ENCODE peak calls at places on chromosomes 4 and X, in seven cellular contexts. One of them, this sample, is unnamed.

GRCh38 chr4:158667651-158668198 is 4.0 kb downstream of the C4orf46 start:
- DNase-seq in kidney: no peak
- DNase-seq in AG09309: no peak
- DNase-seq in left lung: no peak
- DNase-seq in cardiac muscle cell: peak
- DNase-seq in kidney epithelial cell: no peak
- DNase-seq in astrocyte of the spinal cord: no peak
- DNase-seq in this sample: peak

GRCh38 chr4:136900706-136901105 is 631.6 kb downstream of the PCDH18 start:
- DNase-seq in kidney: no peak
- DNase-seq in AG09309: no peak
- DNase-seq in left lung: no peak
- DNase-seq in cardiac muscle cell: no peak
- DNase-seq in kidney epithelial cell: no peak
- DNase-seq in astrocyte of the spinal cord: no peak
- DNase-seq in this sample: no peak

GRCh38 chrX:38175140-38175539 is 45.5 kb downstream of the SRPX start:
- DNase-seq in kidney: no peak
- DNase-seq in AG09309: no peak
- DNase-seq in left lung: no peak
- DNase-seq in cardiac muscle cell: peak
- DNase-seq in kidney epithelial cell: no peak
- DNase-seq in astrocyte of the spinal cord: peak
- DNase-seq in this sample: no peak

GRCh38 chrX:15916704-15917084 is 62.1 kb upstream of the AP1S2 start:
- DNase-seq in kidney: no peak
- DNase-seq in AG09309: no peak
- DNase-seq in left lung: no peak
- DNase-seq in cardiac muscle cell: no peak
- DNase-seq in kidney epithelial cell: no peak
- DNase-seq in astrocyte of the spinal cord: peak
- DNase-seq in this sample: no peak

GRCh38 chr4:74117024-74117534 is 18.1 kb upstream of the CXCL2 start:
- DNase-seq in kidney: no peak
- DNase-seq in AG09309: peak
- DNase-seq in left lung: peak
- DNase-seq in cardiac muscle cell: no peak
- DNase-seq in kidney epithelial cell: peak
- DNase-seq in astrocyte of the spinal cord: peak
- DNase-seq in this sample: peak

GRCh38 chr4:109434007-109434792 is 585 bp downstream of the SEC24B start:
- DNase-seq in kidney: peak
- DNase-seq in AG09309: no peak
- DNase-seq in left lung: peak
- DNase-seq in cardiac muscle cell: peak
- DNase-seq in kidney epithelial cell: no peak
- DNase-seq in astrocyte of the spinal cord: peak
- DNase-seq in this sample: no peak

GRCh38 chr4:86019906-86020305 is 339.9 kb downstream of the MAPK10 start:
- DNase-seq in kidney: no peak
- DNase-seq in AG09309: no peak
- DNase-seq in left lung: no peak
- DNase-seq in cardiac muscle cell: no peak
- DNase-seq in kidney epithelial cell: no peak
- DNase-seq in astrocyte of the spinal cord: no peak
- DNase-seq in this sample: no peak

GRCh38 chr4:8342651-8343050 is 73.1 kb downstream of the HTRA3 start:
- DNase-seq in kidney: no peak
- DNase-seq in AG09309: no peak
- DNase-seq in left lung: no peak
- DNase-seq in cardiac muscle cell: no peak
- DNase-seq in kidney epithelial cell: no peak
- DNase-seq in astrocyte of the spinal cord: no peak
- DNase-seq in this sample: no peak

GRCh38 chrX:42505057-42505456 is 272.9 kb downstream of the PPP1R2C start:
- DNase-seq in kidney: no peak
- DNase-seq in AG09309: no peak
- DNase-seq in left lung: no peak
- DNase-seq in cardiac muscle cell: no peak
- DNase-seq in kidney epithelial cell: no peak
- DNase-seq in astrocyte of the spinal cord: no peak
- DNase-seq in this sample: no peak

GRCh38 chr4:76206222-76206942 is 7.2 kb downstream of the SCARB2 start:
- DNase-seq in kidney: no peak
- DNase-seq in AG09309: no peak
- DNase-seq in left lung: no peak
- DNase-seq in cardiac muscle cell: no peak
- DNase-seq in kidney epithelial cell: no peak
- DNase-seq in astrocyte of the spinal cord: no peak
- DNase-seq in this sample: no peak

GRCh38 chr4:76209876-76210275 is 3.7 kb downstream of the SCARB2 start:
- DNase-seq in kidney: no peak
- DNase-seq in AG09309: no peak
- DNase-seq in left lung: no peak
- DNase-seq in cardiac muscle cell: no peak
- DNase-seq in kidney epithelial cell: no peak
- DNase-seq in astrocyte of the spinal cord: no peak
- DNase-seq in this sample: no peak

GRCh38 chr4:76210502-76210901 is 3.1 kb downstream of the SCARB2 start:
- DNase-seq in kidney: no peak
- DNase-seq in AG09309: no peak
- DNase-seq in left lung: no peak
- DNase-seq in cardiac muscle cell: no peak
- DNase-seq in kidney epithelial cell: no peak
- DNase-seq in astrocyte of the spinal cord: no peak
- DNase-seq in this sample: no peak

GRCh38 chr4:76204936-76205335 is 8.7 kb downstream of the SCARB2 start:
- DNase-seq in kidney: no peak
- DNase-seq in AG09309: no peak
- DNase-seq in left lung: no peak
- DNase-seq in cardiac muscle cell: no peak
- DNase-seq in kidney epithelial cell: no peak
- DNase-seq in astrocyte of the spinal cord: no peak
- DNase-seq in this sample: no peak

DNA sequence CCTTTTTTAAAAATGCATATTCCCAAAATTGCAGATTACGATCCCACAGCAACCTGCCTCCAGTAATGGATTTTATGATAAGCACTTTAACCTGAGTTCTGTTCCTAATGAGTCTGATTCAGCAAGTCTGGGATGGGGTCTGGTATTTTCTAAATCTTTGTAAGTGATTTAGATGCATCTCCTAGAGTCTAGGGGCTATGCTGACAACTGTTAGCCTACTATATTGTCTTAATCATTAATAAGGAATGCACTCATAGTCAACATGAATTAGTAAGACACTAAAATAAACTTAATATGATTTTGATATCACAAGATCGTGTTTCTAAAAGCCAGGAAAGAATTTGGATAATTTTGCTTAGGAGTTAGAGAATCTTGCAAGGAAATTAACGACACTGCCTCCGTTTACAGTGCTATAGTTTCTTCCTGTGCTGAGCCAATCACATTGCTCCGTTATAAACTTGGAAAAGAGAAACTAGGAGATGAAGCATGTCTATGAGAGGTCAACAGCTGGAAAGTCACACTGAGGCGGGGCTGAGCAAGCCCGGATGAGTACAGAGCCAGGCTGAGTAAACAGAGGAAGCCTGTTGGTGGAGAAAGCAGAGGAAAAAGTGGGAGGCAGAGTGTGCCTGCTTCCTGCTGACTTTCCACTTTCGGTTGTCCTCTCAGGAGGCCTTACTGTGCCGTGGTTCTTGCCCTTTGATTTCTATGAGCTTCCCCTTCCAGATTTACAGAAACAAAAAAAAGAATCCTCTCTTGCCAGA is 5.4 kb downstream of the SCARB2 start:
- DNase-seq in kidney: peak
- DNase-seq in AG09309: peak
- DNase-seq in left lung: peak
- DNase-seq in cardiac muscle cell: no peak
- DNase-seq in kidney epithelial cell: no peak
- DNase-seq in astrocyte of the spinal cord: peak
- DNase-seq in this sample: peak
- H3K4me3 ChIP-seq in kidney: peak
- H3K4me3 ChIP-seq in AG09309: peak
- H3K4me3 ChIP-seq in left lung: no peak
- H3K4me3 ChIP-seq in cardiac muscle cell: no peak
- H3K4me3 ChIP-seq in kidney epithelial cell: no peak
- H3K4me3 ChIP-seq in astrocyte of the spinal cord: no peak
- H3K4me3 ChIP-seq in this sample: peak

GRCh38 chrX:54044126-54044876 is at the start of gene PHF8:
- DNase-seq in kidney: peak
- DNase-seq in AG09309: peak
- DNase-seq in left lung: peak
- DNase-seq in cardiac muscle cell: peak
- DNase-seq in kidney epithelial cell: peak
- DNase-seq in astrocyte of the spinal cord: peak
- DNase-seq in this sample: peak
- TF ChIP-seq CTCF in kidney: no peak
- TF ChIP-seq CTCF in AG09309: no peak
- TF ChIP-seq CTCF in left lung: no peak
- TF ChIP-seq CTCF in cardiac muscle cell: no peak
- TF ChIP-seq CTCF in kidney epithelial cell: no peak
- TF ChIP-seq CTCF in astrocyte of the spinal cord: no peak
- TF ChIP-seq CTCF in this sample: no peak

DNA sequence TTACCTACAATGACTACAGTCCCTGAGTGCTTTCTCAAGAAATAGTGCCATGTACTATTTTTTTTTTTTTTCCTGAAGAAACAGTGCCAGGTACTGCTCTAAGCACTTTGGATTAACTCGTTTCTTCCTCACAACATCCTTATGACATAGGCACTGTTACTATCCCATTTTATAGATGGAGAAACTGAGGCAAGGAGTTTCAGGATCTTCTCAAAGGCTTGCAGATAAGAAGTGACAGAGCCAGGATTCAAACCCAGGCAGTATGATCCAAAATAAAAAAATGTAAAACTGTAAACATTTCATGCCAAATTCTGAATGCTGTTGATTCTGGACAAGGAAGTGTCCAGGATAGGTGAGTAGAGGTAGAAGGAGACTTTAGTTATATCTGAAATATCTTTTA is 1.1 kb downstream of the FANCB start:
- DNase-seq in kidney: no peak
- DNase-seq in AG09309: no peak
- DNase-seq in left lung: no peak
- DNase-seq in cardiac muscle cell: no peak
- DNase-seq in kidney epithelial cell: no peak
- DNase-seq in astrocyte of the spinal cord: no peak
- DNase-seq in this sample: no peak
- H3K4me3 ChIP-seq in kidney: no peak
- H3K4me3 ChIP-seq in AG09309: no peak
- H3K4me3 ChIP-seq in left lung: no peak
- H3K4me3 ChIP-seq in cardiac muscle cell: no peak
- H3K4me3 ChIP-seq in kidney epithelial cell: no peak
- H3K4me3 ChIP-seq in astrocyte of the spinal cord: peak
- H3K4me3 ChIP-seq in this sample: peak

DNA sequence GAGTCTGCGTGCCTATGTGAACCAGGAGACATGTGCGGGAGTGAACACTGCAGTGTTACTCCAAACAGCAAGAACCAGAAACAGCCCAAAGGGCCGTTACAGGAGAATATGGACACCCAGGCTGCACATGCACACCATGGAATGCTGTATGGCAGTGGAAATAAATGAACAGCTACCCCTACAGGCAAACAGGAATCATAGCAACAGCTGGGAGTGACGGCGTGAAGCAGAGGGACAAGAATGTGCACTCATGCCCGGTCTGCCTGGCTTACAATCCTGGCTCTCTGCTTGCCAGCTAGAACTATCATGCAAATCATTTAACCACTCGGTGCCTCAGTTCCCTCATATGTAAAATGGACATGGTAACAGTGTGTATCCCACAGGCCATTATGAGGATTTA is 16.6 kb downstream of the GPKOW start:
- DNase-seq in kidney: no peak
- DNase-seq in AG09309: peak
- DNase-seq in left lung: no peak
- DNase-seq in cardiac muscle cell: peak
- DNase-seq in kidney epithelial cell: no peak
- DNase-seq in astrocyte of the spinal cord: peak
- DNase-seq in this sample: no peak
- TF ChIP-seq CTCF in kidney: peak
- TF ChIP-seq CTCF in AG09309: peak
- TF ChIP-seq CTCF in left lung: peak
- TF ChIP-seq CTCF in cardiac muscle cell: peak
- TF ChIP-seq CTCF in kidney epithelial cell: peak
- TF ChIP-seq CTCF in astrocyte of the spinal cord: peak
- TF ChIP-seq CTCF in this sample: peak

GRCh38 chr4:133776961-133777360 is 424.6 kb downstream of the PABPC4L start:
- DNase-seq in kidney: no peak
- DNase-seq in AG09309: no peak
- DNase-seq in left lung: no peak
- DNase-seq in cardiac muscle cell: no peak
- DNase-seq in kidney epithelial cell: no peak
- DNase-seq in astrocyte of the spinal cord: no peak
- DNase-seq in this sample: no peak

GRCh38 chr4:133776503-133776902 is 425.1 kb downstream of the PABPC4L start:
- DNase-seq in kidney: no peak
- DNase-seq in AG09309: no peak
- DNase-seq in left lung: no peak
- DNase-seq in cardiac muscle cell: no peak
- DNase-seq in kidney epithelial cell: no peak
- DNase-seq in astrocyte of the spinal cord: no peak
- DNase-seq in this sample: no peak

GRCh38 chr4:133775881-133776280 is 425.7 kb downstream of the PABPC4L start:
- DNase-seq in kidney: no peak
- DNase-seq in AG09309: no peak
- DNase-seq in left lung: no peak
- DNase-seq in cardiac muscle cell: no peak
- DNase-seq in kidney epithelial cell: peak
- DNase-seq in astrocyte of the spinal cord: peak
- DNase-seq in this sample: no peak

DNA sequence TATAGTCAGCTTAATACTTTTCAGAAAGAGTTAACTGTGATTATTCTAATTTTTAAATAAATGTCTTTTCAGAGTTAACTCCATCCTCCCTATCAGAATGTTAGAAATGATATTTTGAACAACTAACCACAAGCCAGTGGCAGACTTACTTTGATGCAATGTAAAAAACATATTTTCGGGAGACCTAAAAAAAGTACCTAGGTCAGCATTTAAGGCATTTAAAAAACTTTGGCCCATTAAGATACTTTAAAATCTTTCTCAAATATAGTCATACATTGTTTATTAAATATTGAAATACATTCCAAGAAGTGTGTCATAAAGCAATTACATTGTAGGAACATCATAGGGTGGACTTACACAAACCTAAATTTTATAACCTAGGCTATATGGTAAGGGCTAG is 426.1 kb downstream of the PABPC4L start:
- DNase-seq in kidney: no peak
- DNase-seq in AG09309: no peak
- DNase-seq in left lung: no peak
- DNase-seq in cardiac muscle cell: no peak
- DNase-seq in kidney epithelial cell: no peak
- DNase-seq in astrocyte of the spinal cord: no peak
- DNase-seq in this sample: no peak
- H3K4me3 ChIP-seq in kidney: no peak
- H3K4me3 ChIP-seq in AG09309: no peak
- H3K4me3 ChIP-seq in left lung: no peak
- H3K4me3 ChIP-seq in cardiac muscle cell: no peak
- H3K4me3 ChIP-seq in kidney epithelial cell: no peak
- H3K4me3 ChIP-seq in astrocyte of the spinal cord: no peak
- H3K4me3 ChIP-seq in this sample: no peak

GRCh38 chr4:41644288-41644914 is 104.1 kb downstream of the PHOX2B start:
- DNase-seq in kidney: peak
- DNase-seq in AG09309: no peak
- DNase-seq in left lung: peak
- DNase-seq in cardiac muscle cell: peak
- DNase-seq in kidney epithelial cell: no peak
- DNase-seq in astrocyte of the spinal cord: peak
- DNase-seq in this sample: peak
- TF ChIP-seq CTCF in kidney: peak
- TF ChIP-seq CTCF in AG09309: peak
- TF ChIP-seq CTCF in left lung: peak
- TF ChIP-seq CTCF in cardiac muscle cell: peak
- TF ChIP-seq CTCF in kidney epithelial cell: peak
- TF ChIP-seq CTCF in astrocyte of the spinal cord: peak
- TF ChIP-seq CTCF in this sample: peak

This sample was measured in HFF-Myc.